ENCODE peak calls at places on chromosome 16, in six cellular contexts. W, Y, Z, X, C and H are unnamed samples.
A peak's percentile ranks its signal among the peaks of the same experiment; 100 is the strongest.

GRCh38 chr16:87325480-87325879 is 8.3 kb upstream of the C16orf95 start:
- DNase-seq in C (no peak), Z (no peak), Y (no peak), X (no peak), W (no peak), H (no peak)

GRCh38 chr16:9077001-9077809 is 14.2 kb upstream of the HAPSTR1 start:
- DNase-seq in Z (no peak), Y (no peak), W (peak; percentile 82), X (peak; percentile 25), C (no peak), H (no peak)

GRCh38 chr16:67184453-67185002 is 765 bp upstream of the MATCAP1 start:
- DNase-seq in C (no peak), X (no peak), Y (peak; percentile 45), W (no peak), Z (peak; percentile 59), H (no peak)

GRCh38 chr16:17138801-17139200 is 332.0 kb downstream of the XYLT1 start:
- DNase-seq in Y (peak; percentile 54), W (no peak), C (no peak), X (no peak), Z (no peak), H (no peak)

GRCh38 chr16:81491522-81492188 is 47.0 kb downstream of the CMIP start:
- DNase-seq in X (no peak), W (no peak), C (no peak), Y (no peak), Z (no peak), H (no peak)

GRCh38 chr16:16933861-16934260 is 536.9 kb downstream of the XYLT1 start:
- DNase-seq in Y (peak; percentile 60), C (no peak), X (no peak), Z (no peak), W (no peak), H (no peak)

GRCh38 chr16:21158208-21159110 is at the start of gene LDAF1:
- DNase-seq in Z (peak; percentile 72), C (peak; percentile 73), Y (peak; percentile 89), X (peak; percentile 69), W (peak; percentile 47), H (peak; percentile 75)

GRCh38 chr16:6634151-6634550 is 698.5 kb upstream of the RBFOX1 start:
- DNase-seq in Z (no peak), Y (no peak), C (no peak), W (no peak), X (no peak), H (no peak)

GRCh38 chr16:87583453-87584131 is 18.7 kb upstream of the JPH3 start:
- DNase-seq in Y (no peak), W (no peak), Z (no peak), C (no peak), X (no peak), H (no peak)

GRCh38 chr16:19488213-19488640 is 33.7 kb downstream of the GDE1 start:
- DNase-seq in X (no peak), Z (no peak), W (no peak), C (no peak), Y (peak; percentile 50), H (no peak)

GRCh38 chr16:46621902-46622676 is 910 bp upstream of the SHCBP1 start:
- DNase-seq in Y (no peak), X (no peak), W (no peak), C (no peak), Z (no peak), H (no peak)

GRCh38 chr16:85634747-85635544 is 21.8 kb downstream of the GSE1 start:
- DNase-seq in X (no peak), Y (peak; percentile 41), W (no peak), Z (no peak), C (no peak), H (no peak)

GRCh38 chr16:2270588-2271470 is 2.9 kb upstream of the RNPS1 start:
- DNase-seq in W (no peak), Z (no peak), Y (no peak), C (no peak), X (no peak), H (no peak)

GRCh38 chr16:81466351-81466960 is 21.8 kb downstream of the CMIP start:
- DNase-seq in Y (no peak), X (no peak), Z (no peak), C (no peak), W (no peak), H (no peak)

GRCh38 chr16:65500007-65500406 is 378.1 kb upstream of the CDH11 start:
- DNase-seq in X (no peak), Z (no peak), Y (no peak), C (no peak), W (no peak), H (no peak)

GRCh38 chr16:89114159-89114981 is 20.7 kb downstream of the ACSF3 start:
- DNase-seq in Y (peak; percentile 47), W (no peak), C (no peak), X (no peak), Z (no peak), H (no peak)

GRCh38 chr16:12588510-12588909 is 215.2 kb downstream of the CPPED1 start:
- DNase-seq in W (no peak), Y (no peak), C (no peak), X (no peak), Z (no peak), H (no peak)

GRCh38 chr16:87185313-87185712 is 131.9 kb downstream of the C16orf95 start:
- DNase-seq in W (no peak), Y (no peak), Z (peak; percentile 44), X (no peak), C (no peak), H (no peak)

GRCh38 chr16:71900336-71900735 is 5.0 kb downstream of the IST1 start:
- DNase-seq in Y (no peak), W (no peak), Z (no peak), X (no peak), C (no peak), H (no peak)

GRCh38 chr16:83903739-83904138 is 4.8 kb downstream of the MLYCD start:
- DNase-seq in W (no peak), C (no peak), Z (no peak), X (no peak), Y (no peak), H (no peak)

GRCh38 chr16:12245923-12246290 is 269.4 kb downstream of the SNX29 start:
- DNase-seq in X (no peak), W (no peak), Z (peak; percentile 91), Y (no peak), C (no peak), H (peak; percentile 79)

GRCh38 chr16:85028638-85029412 is 1.2 kb downstream of the KIAA0513 start:
- DNase-seq in Z (no peak), Y (no peak), X (no peak), C (peak; percentile 60), W (no peak), H (no peak)

GRCh38 chr16:56600398-56600999 is 7.9 kb upstream of the MT2A start:
- DNase-seq in W (no peak), Y (peak; percentile 31), C (no peak), X (peak; percentile 33), Z (peak; percentile 14), H (no peak)

GRCh38 chr16:85912271-85912974 is 13.5 kb downstream of the IRF8 start:
- DNase-seq in X (no peak), C (no peak), Z (no peak), W (no peak), Y (no peak), H (no peak)

GRCh38 chr16:71358464-71359031 is at the start of gene CALB2:
- DNase-seq in C (peak; percentile 53), Y (peak; percentile 81), X (peak; percentile 39), Z (peak; percentile 51), W (no peak), H (no peak)

GRCh38 chr16:84156342-84156784 is 11.3 kb downstream of the DNAAF1 start:
- DNase-seq in W (no peak), Y (no peak), Z (no peak), X (no peak), C (no peak), H (peak; percentile 9)